ENCODE peak calls at places on chromosomes 6 and 20, in six cellular contexts. N is IMR-90; R is effector memory CD4-positive, alpha-beta T cell; B is CD8-positive, alpha-beta T cell; G is naive thymus-derived CD4-positive, alpha-beta T cell; X is endodermal cell. W is an unnamed sample.

GRCh38 chr20:57964011-57964862 is 254.4 kb upstream of the PMEPA1 start:
- DNase-seq in N (no peak), R (no peak), B (no peak), G (no peak), X (no peak), W (no peak)

GRCh38 chr6:34709386-34709785 is 12.8 kb upstream of the ILRUN start:
- DNase-seq in N (peak; percentile 83), R (no peak), B (no peak), G (no peak), X (no peak), W (no peak)

GRCh38 chr20:38757145-38757800 is 9.0 kb downstream of the ACTR5 start:
- DNase-seq in N (no peak), R (no peak), B (no peak), G (no peak), X (no peak), W (no peak)

GRCh38 chr6:123805921-123806320 is 2.3 kb downstream of the NKAIN2 start:
- DNase-seq in N (no peak), R (no peak), B (no peak), G (no peak), X (no peak), W (no peak)

GRCh38 chr20:35360033-35360432 is 51.7 kb downstream of the UQCC1 start:
- DNase-seq in N (no peak), R (no peak), B (no peak), G (no peak), X (no peak), W (no peak)

GRCh38 chr20:40868568-40869223 is 159.9 kb upstream of the TOP1 start:
- DNase-seq in N (peak; percentile 85), R (no peak), B (no peak), G (no peak), X (no peak), W (no peak)

GRCh38 chr20:11080010-11080409 is 406.2 kb upstream of the JAG1 start:
- DNase-seq in N (peak; percentile 18), R (no peak), B (no peak), G (no peak), X (no peak), W (no peak)

GRCh38 chr20:23482138-23482537 is 8.8 kb upstream of the CST8 start:
- DNase-seq in N (no peak), R (no peak), B (no peak), G (no peak), X (no peak), W (no peak)

GRCh38 chr6:35955970-35956369 is 35.1 kb upstream of the SRPK1 start:
- DNase-seq in N (no peak), R (no peak), B (no peak), G (no peak), X (no peak), W (no peak)

GRCh38 chr6:157370755-157371154 is 10.2 kb upstream of the ZDHHC14 start:
- DNase-seq in N (no peak), R (no peak), B (no peak), G (no peak), X (no peak), W (no peak)

GRCh38 chr20:34004227-34004626 is 10.5 kb downstream of the RALY start:
- DNase-seq in N (no peak), R (no peak), B (no peak), G (no peak), X (no peak), W (no peak)

GRCh38 chr20:38727602-38728236 is 3.4 kb downstream of the SLC32A1 start:
- DNase-seq in N (no peak), R (no peak), B (no peak), G (no peak), X (no peak), W (no peak)

GRCh38 chr6:142463988-142464387 is 162.2 kb downstream of the ADGRG6 start:
- DNase-seq in N (no peak), R (no peak), B (no peak), G (no peak), X (no peak), W (no peak)

GRCh38 chr20:32327087-32327681 is 30.9 kb upstream of the ASXL1 start:
- DNase-seq in N (peak; percentile 93), R (no peak), B (no peak), G (no peak), X (no peak), W (no peak)

GRCh38 chr6:100116409-100117194 is 122.6 kb upstream of the MCHR2 start:
- DNase-seq in N (peak; percentile 76), R (no peak), B (no peak), G (no peak), X (peak; percentile 85), W (no peak)

DNA sequence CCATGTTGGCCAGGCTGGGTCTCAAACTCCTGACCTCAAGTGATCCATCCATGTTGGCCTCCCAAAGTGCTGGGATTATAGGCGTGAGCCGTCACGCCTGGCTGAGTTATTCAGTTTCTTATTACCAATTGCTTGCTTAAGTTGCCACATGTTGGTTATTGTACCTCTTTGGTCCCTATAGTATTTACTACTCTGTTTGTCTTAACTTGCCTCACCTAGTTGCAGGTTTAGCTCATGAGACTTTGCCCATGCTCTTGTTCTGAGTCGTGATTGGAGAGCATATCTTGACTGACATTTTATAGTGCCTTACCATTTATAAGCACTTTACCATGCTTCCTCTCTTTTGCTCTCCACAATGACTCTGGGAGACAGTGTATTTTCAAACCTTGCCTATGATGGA is 134.2 kb upstream of the HDGFL1 start:
- DNase-seq in N (no peak), R (no peak), B (no peak), G (no peak), X (no peak), W (no peak)
- H3K9me3 ChIP-seq in N (no peaks in the 10 kb centered on the region), R (no peaks in the 10 kb centered on the region), B (no peaks in the 10 kb centered on the region), G (no peaks in the 10 kb centered on the region), X (no peaks in the 10 kb centered on the region), W (no peaks in the 10 kb centered on the region)

GRCh38 chr20:15784020-15784419 is 789.2 kb downstream of the KIF16B start:
- DNase-seq in N (no peak), R (no peak), B (no peak), G (no peak), X (no peak), W (no peak)
- H3K9me3 ChIP-seq in N (no peaks in the 10 kb centered on the region), R (no peaks in the 10 kb centered on the region), B (no peaks in the 10 kb centered on the region), G (no peaks in the 10 kb centered on the region), X (no peaks in the 10 kb centered on the region), W (peaks cover 2% of the 10 kb centered on the region)

DNA sequence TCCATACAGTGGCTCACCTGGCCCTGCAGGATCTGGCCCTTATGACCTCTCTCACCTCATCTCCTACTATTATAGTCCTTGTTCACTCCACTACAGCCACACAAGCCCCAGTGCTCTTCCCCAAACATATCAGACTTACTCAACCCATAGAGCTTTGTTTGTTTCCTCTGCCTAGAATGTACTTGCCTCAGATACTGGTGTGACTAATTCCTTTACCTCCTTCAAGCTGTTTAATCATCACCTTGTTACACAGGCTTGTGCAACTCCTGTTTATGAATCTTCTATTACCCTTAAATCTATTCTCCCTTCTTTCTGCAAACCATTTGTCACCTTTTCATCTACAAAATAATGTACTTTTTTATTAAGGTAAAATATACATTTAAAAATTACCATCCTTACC is 3.2 kb downstream of the DEFB125 start:
- DNase-seq in N (no peak), R (no peak), B (no peak), G (no peak), X (no peak), W (no peak)
- H3K9me3 ChIP-seq in N (no peaks in the 10 kb centered on the region), R (no peaks in the 10 kb centered on the region), B (no peaks in the 10 kb centered on the region), G (no peaks in the 10 kb centered on the region), X (peaks cover 30% of the 10 kb centered on the region), W (peaks cover 11% of the 10 kb centered on the region)

GRCh38 chr6:168201799-168202198 is 117.8 kb downstream of the DACT2 start:
- DNase-seq in N (no peak), R (no peak), B (no peak), G (no peak), X (peak; percentile 41), W (no peak)

GRCh38 chr6:168201383-168201782 is 118.2 kb downstream of the DACT2 start:
- DNase-seq in N (no peak), R (no peak), B (no peak), G (no peak), X (peak; percentile 79), W (no peak)

GRCh38 chr6:168197636-168198301 is 118.8 kb upstream of the FRMD1 start:
- DNase-seq in N (no peak), R (no peak), B (no peak), G (no peak), X (peak; percentile 30), W (no peak)

GRCh38 chr6:168198302-168199180 is 119.5 kb upstream of the FRMD1 start:
- DNase-seq in N (no peak), R (no peak), B (no peak), G (no peak), X (peak; percentile 38), W (no peak)

DNA sequence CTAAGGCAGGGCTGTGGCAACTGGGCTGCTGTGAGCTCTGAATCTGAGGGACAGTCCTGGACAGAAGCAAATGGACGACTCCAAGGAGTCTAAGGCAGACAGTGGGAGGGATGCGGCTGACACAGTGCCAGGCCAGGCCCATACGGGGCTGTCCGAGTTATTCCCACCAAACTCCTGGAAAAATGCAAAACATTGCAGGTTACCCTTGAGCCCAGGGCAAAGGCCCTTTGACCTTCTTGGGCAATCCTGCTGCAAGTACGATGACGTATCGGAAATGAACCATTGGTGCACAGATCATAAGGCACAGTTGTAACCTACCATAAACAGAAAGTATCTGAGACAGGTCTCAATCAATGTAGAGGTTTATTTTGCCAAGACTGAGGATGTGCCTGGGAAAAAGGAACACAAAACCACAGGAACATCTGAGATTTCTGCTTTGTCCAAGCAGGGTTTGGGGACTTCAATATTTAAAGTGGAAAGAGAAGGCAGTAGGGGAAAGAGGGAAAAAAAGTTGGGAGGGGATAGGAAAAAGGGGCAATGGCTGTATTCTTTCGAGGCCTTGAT is 118.9 kb downstream of the DACT2 start:
- DNase-seq in N (no peak), R (no peak), B (no peak), G (no peak), X (no peak), W (no peak)
- H3K9me3 ChIP-seq in N (peaks cover 24% of the 10 kb centered on the region), R (no peaks in the 10 kb centered on the region), B (no peaks in the 10 kb centered on the region), G (no peaks in the 10 kb centered on the region), X (peaks cover 6% of the 10 kb centered on the region), W (no peaks in the 10 kb centered on the region)